ENCODE peak calls at places on chromosomes 3 and 15, in five cellular contexts. One of them, this sample, is unnamed.

GRCh38 chr3:197798863-197799262 is 7.8 kb downstream of the LRCH3 start:
- DNase-seq in left colon: no peak
- DNase-seq in stimulated activated CD8-positive, alpha-beta memory T cell treated with anti-CD3 and anti-CD28 coated beads, Interleukin-4, amount 100 ng/mL, for 4 hours: no peak
- DNase-seq in stimulated activated CD4-positive, alpha-beta T cell treated with anti-CD3 and anti-CD28 coated beads, Interleukin-4, amount 100 ng/mL, for 48 hours: no peak
- DNase-seq in DMS 273 treated with DMSO at 0.1 percent for 48 hours: no peak
- DNase-seq in this sample: no peak

GRCh38 chr3:174488527-174488926 is 370.6 kb upstream of the NAALADL2 start:
- DNase-seq in left colon: no peak
- DNase-seq in stimulated activated CD8-positive, alpha-beta memory T cell treated with anti-CD3 and anti-CD28 coated beads, Interleukin-4, amount 100 ng/mL, for 4 hours: no peak
- DNase-seq in stimulated activated CD4-positive, alpha-beta T cell treated with anti-CD3 and anti-CD28 coated beads, Interleukin-4, amount 100 ng/mL, for 48 hours: no peak
- DNase-seq in DMS 273 treated with DMSO at 0.1 percent for 48 hours: no peak
- DNase-seq in this sample: no peak

GRCh38 chr3:71547254-71548198 is 36.0 kb downstream of the FOXP1 start:
- DNase-seq in left colon: no peak
- DNase-seq in stimulated activated CD8-positive, alpha-beta memory T cell treated with anti-CD3 and anti-CD28 coated beads, Interleukin-4, amount 100 ng/mL, for 4 hours: no peak
- DNase-seq in stimulated activated CD4-positive, alpha-beta T cell treated with anti-CD3 and anti-CD28 coated beads, Interleukin-4, amount 100 ng/mL, for 48 hours: no peak
- DNase-seq in DMS 273 treated with DMSO at 0.1 percent for 48 hours: no peak
- DNase-seq in this sample: no peak

GRCh38 chr3:176959867-176960266 is 237.4 kb downstream of the TBL1XR1 start:
- DNase-seq in left colon: no peak
- DNase-seq in stimulated activated CD8-positive, alpha-beta memory T cell treated with anti-CD3 and anti-CD28 coated beads, Interleukin-4, amount 100 ng/mL, for 4 hours: no peak
- DNase-seq in stimulated activated CD4-positive, alpha-beta T cell treated with anti-CD3 and anti-CD28 coated beads, Interleukin-4, amount 100 ng/mL, for 48 hours: no peak
- DNase-seq in DMS 273 treated with DMSO at 0.1 percent for 48 hours: no peak
- DNase-seq in this sample: no peak

GRCh38 chr15:78457101-78457500 is 19.1 kb downstream of the IREB2 start:
- DNase-seq in left colon: no peak
- DNase-seq in stimulated activated CD8-positive, alpha-beta memory T cell treated with anti-CD3 and anti-CD28 coated beads, Interleukin-4, amount 100 ng/mL, for 4 hours: no peak
- DNase-seq in stimulated activated CD4-positive, alpha-beta T cell treated with anti-CD3 and anti-CD28 coated beads, Interleukin-4, amount 100 ng/mL, for 48 hours: no peak
- DNase-seq in DMS 273 treated with DMSO at 0.1 percent for 48 hours: no peak
- DNase-seq in this sample: no peak

GRCh38 chr3:78613366-78614008 is 1154.3 kb downstream of the ROBO1 start:
- DNase-seq in left colon: no peak
- DNase-seq in stimulated activated CD8-positive, alpha-beta memory T cell treated with anti-CD3 and anti-CD28 coated beads, Interleukin-4, amount 100 ng/mL, for 4 hours: no peak
- DNase-seq in stimulated activated CD4-positive, alpha-beta T cell treated with anti-CD3 and anti-CD28 coated beads, Interleukin-4, amount 100 ng/mL, for 48 hours: no peak
- DNase-seq in DMS 273 treated with DMSO at 0.1 percent for 48 hours: no peak
- DNase-seq in this sample: no peak

GRCh38 chr3:102225407-102226132 is 209.2 kb upstream of the ZPLD1 start:
- DNase-seq in left colon: no peak
- DNase-seq in stimulated activated CD8-positive, alpha-beta memory T cell treated with anti-CD3 and anti-CD28 coated beads, Interleukin-4, amount 100 ng/mL, for 4 hours: no peak
- DNase-seq in stimulated activated CD4-positive, alpha-beta T cell treated with anti-CD3 and anti-CD28 coated beads, Interleukin-4, amount 100 ng/mL, for 48 hours: no peak
- DNase-seq in DMS 273 treated with DMSO at 0.1 percent for 48 hours: peak
- DNase-seq in this sample: no peak

GRCh38 chr3:20074226-20075063 is 34.2 kb downstream of the KAT2B start:
- DNase-seq in left colon: no peak
- DNase-seq in stimulated activated CD8-positive, alpha-beta memory T cell treated with anti-CD3 and anti-CD28 coated beads, Interleukin-4, amount 100 ng/mL, for 4 hours: no peak
- DNase-seq in stimulated activated CD4-positive, alpha-beta T cell treated with anti-CD3 and anti-CD28 coated beads, Interleukin-4, amount 100 ng/mL, for 48 hours: no peak
- DNase-seq in DMS 273 treated with DMSO at 0.1 percent for 48 hours: no peak
- DNase-seq in this sample: no peak

GRCh38 chr15:89459271-89460038 is 36.9 kb downstream of the RHCG start:
- DNase-seq in left colon: no peak
- DNase-seq in stimulated activated CD8-positive, alpha-beta memory T cell treated with anti-CD3 and anti-CD28 coated beads, Interleukin-4, amount 100 ng/mL, for 4 hours: no peak
- DNase-seq in stimulated activated CD4-positive, alpha-beta T cell treated with anti-CD3 and anti-CD28 coated beads, Interleukin-4, amount 100 ng/mL, for 48 hours: no peak
- DNase-seq in DMS 273 treated with DMSO at 0.1 percent for 48 hours: no peak
- DNase-seq in this sample: no peak

GRCh38 chr3:13207578-13207922 is 134.3 kb upstream of the IQSEC1 start:
- DNase-seq in left colon: no peak
- DNase-seq in stimulated activated CD8-positive, alpha-beta memory T cell treated with anti-CD3 and anti-CD28 coated beads, Interleukin-4, amount 100 ng/mL, for 4 hours: no peak
- DNase-seq in stimulated activated CD4-positive, alpha-beta T cell treated with anti-CD3 and anti-CD28 coated beads, Interleukin-4, amount 100 ng/mL, for 48 hours: no peak
- DNase-seq in DMS 273 treated with DMSO at 0.1 percent for 48 hours: no peak
- DNase-seq in this sample: no peak

GRCh38 chr3:116093374-116093773 is 351.9 kb downstream of the LSAMP start:
- DNase-seq in left colon: no peak
- DNase-seq in stimulated activated CD8-positive, alpha-beta memory T cell treated with anti-CD3 and anti-CD28 coated beads, Interleukin-4, amount 100 ng/mL, for 4 hours: no peak
- DNase-seq in stimulated activated CD4-positive, alpha-beta T cell treated with anti-CD3 and anti-CD28 coated beads, Interleukin-4, amount 100 ng/mL, for 48 hours: no peak
- DNase-seq in DMS 273 treated with DMSO at 0.1 percent for 48 hours: no peak
- DNase-seq in this sample: no peak

GRCh38 chr15:74382004-74382816 is 14.8 kb upstream of the CYP11A1 start:
- DNase-seq in left colon: peak
- DNase-seq in stimulated activated CD8-positive, alpha-beta memory T cell treated with anti-CD3 and anti-CD28 coated beads, Interleukin-4, amount 100 ng/mL, for 4 hours: no peak
- DNase-seq in stimulated activated CD4-positive, alpha-beta T cell treated with anti-CD3 and anti-CD28 coated beads, Interleukin-4, amount 100 ng/mL, for 48 hours: peak
- DNase-seq in DMS 273 treated with DMSO at 0.1 percent for 48 hours: no peak
- DNase-seq in this sample: no peak